ENCODE peak calls at places on chromosome 15, in five cellular contexts. G, E, F, L and A are unnamed samples.

GRCh38 chr15:72313448-72313840 is 6.5 kb downstream of the CELF6 start:
- DNase-seq in G (no peak), E (no peak), F (no peak), L (no peak), A (no peak)

GRCh38 chr15:41581110-41581509 is 22.1 kb downstream of the TYRO3 start:
- DNase-seq in G (no peak), E (no peak), F (peak; percentile 31), L (no peak), A (peak; percentile 88)

GRCh38 chr15:70507772-70508351 is 255.5 kb downstream of the UACA start:
- DNase-seq in G (peak; percentile 38), E (no peak), F (no peak), L (no peak), A (peak; percentile 94)

GRCh38 chr15:99324082-99324620 is 72.9 kb downstream of the LRRC28 start:
- DNase-seq in G (peak; percentile 83), E (no peak), F (peak; percentile 89), L (no peak), A (peak; percentile 88)

GRCh38 chr15:44034933-44035624 is 160.0 kb downstream of the FRMD5 start:
- DNase-seq in G (peak; percentile 83), E (no peak), F (peak; percentile 76), L (no peak), A (peak; percentile 72)

GRCh38 chr15:53586815-53587214 is 172.6 kb downstream of the WDR72 start:
- DNase-seq in G (no peak), E (peak; percentile 46), F (no peak), L (peak; percentile 82), A (peak; percentile 59)

GRCh38 chr15:40242216-40242599 is 3.3 kb downstream of the PAK6 start:
- DNase-seq in G (no peak), E (peak; percentile 40), F (no peak), L (no peak), A (no peak)

GRCh38 chr15:70192490-70192889 is 94.8 kb upstream of the TLE3 start:
- DNase-seq in G (no peak), E (no peak), F (no peak), L (no peak), A (no peak)

GRCh38 chr15:61871926-61872522 is 188.2 kb downstream of the VPS13C start:
- DNase-seq in G (peak; percentile 20), E (no peak), F (peak; percentile 26), L (peak; percentile 15), A (peak; percentile 32)

GRCh38 chr15:47844437-47844836 is 127.1 kb downstream of the SEMA6D start:
- DNase-seq in G (no peak), E (no peak), F (no peak), L (no peak), A (no peak)

GRCh38 chr15:70559223-70559823 is 204.0 kb downstream of the UACA start:
- DNase-seq in G (peak; percentile 44), E (no peak), F (peak; percentile 52), L (no peak), A (no peak)

GRCh38 chr15:64337761-64338160 is 18.2 kb downstream of the CSNK1G1 start:
- DNase-seq in G (peak; percentile 82), E (no peak), F (no peak), L (no peak), A (peak; percentile 20)

GRCh38 chr15:69855172-69855562 is 242.6 kb downstream of the TLE3 start:
- DNase-seq in G (no peak), E (no peak), F (no peak), L (no peak), A (no peak)

GRCh38 chr15:65377105-65377975 is 462 bp downstream of the IGDCC3 start:
- DNase-seq in G (no peak), E (peak; percentile 50), F (peak; percentile 51), L (peak; percentile 83), A (peak; percentile 26)

GRCh38 chr15:64619880-64620839 is 155.2 kb downstream of the RBPMS2 start:
- DNase-seq in G (peak; percentile 79), E (no peak), F (peak; percentile 79), L (no peak), A (peak; percentile 86)

GRCh38 chr15:74430510-74430951 is 3.2 kb downstream of the SEMA7A start:
- DNase-seq in G (no peak), E (no peak), F (peak; percentile 20), L (no peak), A (no peak)

DNA sequence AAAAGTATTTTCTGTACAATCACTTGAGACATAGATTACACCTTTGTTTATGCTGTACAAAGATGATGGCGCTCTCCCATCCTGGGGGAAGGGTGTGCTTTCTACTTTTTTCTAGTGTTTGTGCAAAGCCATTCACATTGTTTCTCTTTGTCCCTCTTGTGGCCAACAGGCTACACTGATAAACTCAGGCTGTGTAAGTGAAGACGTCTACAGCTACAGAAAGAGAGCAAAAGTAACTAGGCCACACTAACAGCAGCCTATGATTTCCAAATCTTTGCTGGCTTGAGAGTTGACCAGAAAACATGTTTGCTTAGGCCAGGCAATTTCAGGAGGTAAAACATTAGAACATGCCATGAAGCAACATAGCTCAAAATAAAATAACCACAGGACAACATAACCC is 75.1 kb downstream of the FOXB1 start:
- DNase-seq in G (no peak), E (no peak), F (peak; percentile 24), L (peak; percentile 41), A (peak; percentile 15)
- TF ChIP-seq CTCF in G (no peak), E (no peak), F (no peak), L (peak; percentile 62), A (peak; percentile 40)

DNA sequence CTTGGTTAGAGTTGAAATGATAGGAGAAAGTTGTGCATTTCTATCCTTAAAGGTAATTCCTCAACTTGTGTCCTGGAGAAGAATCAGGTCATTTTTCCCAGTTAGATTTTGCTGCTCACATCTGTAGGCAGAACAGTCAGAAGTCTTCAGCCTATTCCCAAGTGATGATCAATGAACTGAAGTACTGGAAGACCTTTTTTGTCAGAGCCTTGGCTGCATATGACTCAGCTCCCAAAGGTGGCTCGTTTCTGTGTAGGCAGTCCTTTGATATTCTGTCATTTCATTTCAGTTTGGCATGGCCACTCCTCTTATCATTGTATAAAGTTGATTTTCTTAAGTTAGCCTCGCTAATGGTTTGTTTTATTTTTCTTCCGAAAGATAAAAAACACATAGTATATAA is 90.7 kb downstream of the KLHL25 start:
- DNase-seq in G (peak; percentile 29), E (no peak), F (peak; percentile 42), L (no peak), A (no peak)
- H3K4me3 ChIP-seq in G (no peak overlapping the region), E (no peak overlapping the region), F (no peak overlapping the region), L (no peak overlapping the region), A (no peak overlapping the region)

DNA sequence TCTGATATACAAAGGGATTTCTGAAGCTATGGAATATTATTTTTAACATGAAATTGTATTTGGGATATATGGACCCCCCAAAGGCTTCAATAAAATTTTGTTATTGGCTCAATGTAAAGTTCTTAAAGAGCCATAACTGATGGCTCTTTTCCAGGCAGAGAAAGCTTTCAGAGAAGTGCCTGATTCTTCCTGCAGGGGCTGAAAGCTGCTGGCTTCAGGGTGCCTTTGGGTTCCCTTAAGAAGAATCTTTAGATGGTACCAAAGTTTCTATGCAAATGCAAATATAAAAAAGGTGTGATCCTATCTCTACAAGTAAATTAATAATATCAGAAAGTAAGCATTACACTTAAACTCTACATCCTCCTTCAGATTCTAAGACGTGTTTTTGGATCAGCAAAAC is 72.6 kb downstream of the NR2F2 start:
- DNase-seq in G (no peak), E (no peak), F (no peak), L (no peak), A (no peak)
- TF ChIP-seq CTCF in G (no peak), E (no peak), F (no peak), L (peak; percentile 16), A (peak; percentile 19)

DNA sequence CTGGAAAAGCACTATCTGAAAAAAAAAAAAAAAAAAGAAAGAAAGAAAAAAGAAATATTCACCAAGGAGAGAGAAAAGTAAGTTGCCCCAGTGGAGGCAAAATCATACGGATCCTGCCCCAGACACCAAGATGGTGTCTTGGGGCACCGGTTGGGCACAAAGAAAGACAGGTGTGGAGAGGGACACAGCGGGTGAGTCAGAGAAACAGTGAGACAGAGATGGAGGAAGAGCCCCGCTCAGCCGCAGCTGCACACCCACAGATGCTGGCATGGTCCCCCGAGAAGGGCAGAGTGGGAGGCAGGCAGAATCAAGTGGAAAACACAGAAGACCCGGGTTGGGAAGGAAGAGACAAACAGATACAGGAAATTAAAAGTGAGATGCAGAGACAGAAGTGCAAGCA is 129.7 kb upstream of the SMAD3 start:
- DNase-seq in G (no peak), E (no peak), F (peak; percentile 15), L (no peak), A (no peak)
- H3K4me3 ChIP-seq in G (no peak overlapping the region), E (no peak overlapping the region), F (no peak overlapping the region), L (no peak overlapping the region), A (no peak overlapping the region)

GRCh38 chr15:51589881-51590570 is 32.5 kb downstream of the DMXL2 start:
- DNase-seq in G (no peak), E (no peak), F (no peak), L (no peak), A (no peak)
- TF ChIP-seq CTCF in G (no peak), E (no peak), F (no peak), L (no peak), A (no peak)

DNA sequence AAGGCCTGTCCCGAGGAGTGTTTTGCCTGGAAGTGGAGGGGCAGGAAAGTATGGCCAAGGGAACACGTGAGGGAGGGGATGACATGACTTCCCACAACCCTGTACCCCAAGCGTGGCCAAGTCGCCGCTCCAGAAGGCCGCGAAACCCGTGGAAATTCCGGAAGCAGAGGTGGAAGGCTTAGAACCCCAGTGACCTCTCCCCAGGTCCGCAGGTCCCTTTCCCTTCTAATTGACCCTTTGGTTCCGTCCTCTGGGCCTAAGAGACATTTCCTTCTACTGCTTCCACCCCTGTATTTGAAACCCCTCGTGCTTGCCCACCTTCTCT is 548 bp upstream of the BTBD1 start:
- DNase-seq in G (no peak), E (no peak), F (no peak), L (no peak), A (no peak)
- H3K4me3 ChIP-seq in G (peak overlapping the region; percentile 90), E (peak overlapping the region; percentile 96), F (peak overlapping the region; percentile 95), L (peak overlapping the region; percentile 95), A (peak overlapping the region; percentile 82)